ENCODE peak calls at places on chromosomes 3 and 15, in ten cellular contexts. Y, J, N, V, H, C, F, W, B and M are unnamed samples.

GRCh38 chr3:42042747-42043115 is 48.4 kb upstream of the TRAK1 start:
- DNase-seq in Y (no peak), J (no peak), N (no peak), V (no peak), H (no peak), C (no peak), F (no peak), W (peak), B (no peak), M (no peak)

GRCh38 chr3:152564454-152564853 is 270.5 kb upstream of the P2RY1 start:
- DNase-seq in Y (no peak), J (no peak), N (no peak), V (peak), H (no peak), C (no peak), F (no peak), W (no peak), B (no peak), M (no peak)

GRCh38 chr15:88572030-88572333 is 25.5 kb upstream of the DET1 start:
- DNase-seq in Y (no peak), J (no peak), N (no peak), V (no peak), H (peak), C (no peak), F (no peak), W (no peak), B (no peak), M (no peak)

GRCh38 chr15:100762289-100762688 is 117.3 kb upstream of the ALDH1A3 start:
- DNase-seq in Y (no peak), J (no peak), N (no peak), V (no peak), H (no peak), C (no peak), F (no peak), W (no peak), B (no peak), M (no peak)

GRCh38 chr3:29265673-29266072 is 15.2 kb upstream of the RBMS3 start:
- DNase-seq in Y (no peak), J (no peak), N (no peak), V (no peak), H (no peak), C (no peak), F (no peak), W (no peak), B (no peak), M (no peak)

GRCh38 chr3:187319699-187320302 is 28.3 kb upstream of the MASP1 start:
- DNase-seq in Y (peak), J (peak), N (peak), V (peak), H (peak), C (peak), F (peak), W (peak), B (peak), M (peak)

GRCh38 chr3:32937331-32937730 is 14.1 kb upstream of the CCR4 start:
- DNase-seq in Y (no peak), J (no peak), N (no peak), V (no peak), H (peak), C (no peak), F (no peak), W (no peak), B (no peak), M (no peak)

GRCh38 chr15:40105517-40106202 is 3.0 kb downstream of the BMF start:
- DNase-seq in Y (no peak), J (peak), N (no peak), V (no peak), H (no peak), C (no peak), F (no peak), W (no peak), B (no peak), M (no peak)

GRCh38 chr3:101466465-101467309 is 46.3 kb downstream of the SENP7 start:
- DNase-seq in Y (no peak), J (no peak), N (no peak), V (no peak), H (peak), C (no peak), F (no peak), W (no peak), B (peak), M (peak)

GRCh38 chr3:12817341-12817705 is 20.8 kb downstream of the CAND2 start:
- DNase-seq in Y (no peak), J (no peak), N (no peak), V (no peak), H (no peak), C (no peak), F (peak), W (no peak), B (no peak), M (no peak)

GRCh38 chr3:189108735-189109134 is 63.0 kb upstream of the TPRG1 start:
- DNase-seq in Y (no peak), J (no peak), N (no peak), V (no peak), H (no peak), C (no peak), F (no peak), W (no peak), B (no peak), M (no peak)

GRCh38 chr3:181782306-181782924 is 70.7 kb downstream of the SOX2 start:
- DNase-seq in Y (no peak), J (no peak), N (no peak), V (peak), H (no peak), C (peak), F (peak), W (peak), B (no peak), M (no peak)

GRCh38 chr15:51623386-51623938 is 891 bp upstream of the DMXL2 start:
- DNase-seq in Y (no peak), J (no peak), N (no peak), V (no peak), H (no peak), C (no peak), F (peak), W (no peak), B (peak), M (no peak)

GRCh38 chr3:177729939-177730700 is 532.8 kb upstream of the TBL1XR1 start:
- DNase-seq in Y (no peak), J (no peak), N (peak), V (no peak), H (peak), C (no peak), F (no peak), W (peak), B (no peak), M (no peak)

GRCh38 chr3:151216641-151217040 is 13.6 kb upstream of the GPR171 start:
- DNase-seq in Y (no peak), J (no peak), N (no peak), V (peak), H (peak), C (no peak), F (peak), W (peak), B (no peak), M (no peak)

GRCh38 chr15:84633311-84634227 is 20.5 kb downstream of the WDR73 start:
- DNase-seq in Y (peak), J (peak), N (peak), V (peak), H (peak), C (no peak), F (peak), W (peak), B (peak), M (peak)

GRCh38 chr3:120145498-120146285 is 51.4 kb upstream of the GSK3B start:
- DNase-seq in Y (no peak), J (no peak), N (no peak), V (peak), H (no peak), C (peak), F (no peak), W (peak), B (no peak), M (peak)

GRCh38 chr3:111215481-111215880 is 143.9 kb downstream of the NECTIN3 start:
- DNase-seq in Y (no peak), J (no peak), N (no peak), V (no peak), H (no peak), C (no peak), F (no peak), W (no peak), B (no peak), M (no peak)

GRCh38 chr3:141610993-141611392 is 124.2 kb downstream of the RASA2 start:
- DNase-seq in Y (no peak), J (no peak), N (no peak), V (no peak), H (no peak), C (no peak), F (no peak), W (no peak), B (no peak), M (no peak)

GRCh38 chr3:188797045-188797444 is 374.7 kb upstream of the TPRG1 start:
- DNase-seq in Y (no peak), J (no peak), N (no peak), V (no peak), H (no peak), C (no peak), F (no peak), W (no peak), B (no peak), M (no peak)

GRCh38 chr15:27854601-27855000 is 244.5 kb downstream of the OCA2 start:
- DNase-seq in Y (no peak), J (no peak), N (no peak), V (no peak), H (no peak), C (no peak), F (no peak), W (no peak), B (no peak), M (no peak)

GRCh38 chr3:119571688-119572087 is 7.6 kb upstream of the ADPRH start:
- DNase-seq in Y (no peak), J (no peak), N (no peak), V (no peak), H (no peak), C (no peak), F (no peak), W (no peak), B (no peak), M (no peak)

GRCh38 chr3:117219296-117219695 is 509.7 kb downstream of the TUSC7 start:
- DNase-seq in Y (no peak), J (no peak), N (no peak), V (no peak), H (no peak), C (no peak), F (no peak), W (no peak), B (no peak), M (no peak)

GRCh38 chr3:169522595-169523529 is 140.7 kb downstream of the MECOM start:
- DNase-seq in Y (no peak), J (no peak), N (no peak), V (no peak), H (no peak), C (no peak), F (no peak), W (no peak), B (no peak), M (no peak)

GRCh38 chr3:4001976-4002375 is 202.7 kb downstream of the LRRN1 start:
- DNase-seq in Y (no peak), J (no peak), N (no peak), V (no peak), H (no peak), C (no peak), F (no peak), W (no peak), B (no peak), M (no peak)

GRCh38 chr3:181930105-181930504 is 218.4 kb downstream of the SOX2 start:
- DNase-seq in Y (no peak), J (no peak), N (no peak), V (no peak), H (no peak), C (no peak), F (no peak), W (no peak), B (no peak), M (no peak)

GRCh38 chr3:150729682-150730360 is 26.1 kb upstream of the ERICH6 start:
- DNase-seq in Y (no peak), J (no peak), N (no peak), V (no peak), H (no peak), C (no peak), F (no peak), W (no peak), B (no peak), M (no peak)

GRCh38 chr15:37701230-37701629 is 233.2 kb upstream of the TMCO5A start:
- DNase-seq in Y (no peak), J (no peak), N (no peak), V (no peak), H (no peak), C (no peak), F (no peak), W (no peak), B (no peak), M (no peak)

GRCh38 chr3:124584552-124585391 is 145.5 kb upstream of the UMPS start:
- DNase-seq in Y (peak), J (peak), N (peak), V (peak), H (peak), C (peak), F (no peak), W (peak), B (peak), M (peak)

GRCh38 chr3:13091898-13092620 is 18.8 kb upstream of the IQSEC1 start:
- DNase-seq in Y (peak), J (peak), N (peak), V (peak), H (peak), C (peak), F (peak), W (peak), B (peak), M (peak)

GRCh38 chr3:32644380-32644779 is 40.6 kb upstream of the CNOT10 start:
- DNase-seq in Y (no peak), J (no peak), N (no peak), V (no peak), H (no peak), C (no peak), F (no peak), W (no peak), B (no peak), M (no peak)

GRCh38 chr3:119643094-119643493 is 17.3 kb downstream of the POPDC2 start:
- DNase-seq in Y (no peak), J (no peak), N (no peak), V (no peak), H (no peak), C (no peak), F (no peak), W (no peak), B (no peak), M (no peak)

GRCh38 chr3:30476373-30477082 is 129.9 kb upstream of the TGFBR2 start:
- DNase-seq in Y (no peak), J (no peak), N (no peak), V (peak), H (no peak), C (peak), F (no peak), W (peak), B (no peak), M (no peak)

GRCh38 chr15:24856397-24857093 is 98.2 kb upstream of the SNRPN start:
- DNase-seq in Y (peak), J (no peak), N (peak), V (peak), H (peak), C (no peak), F (no peak), W (peak), B (peak), M (no peak)

GRCh38 chr3:129650256-129650872 is 43.9 kb upstream of the PLXND1 start:
- DNase-seq in Y (peak), J (peak), N (peak), V (peak), H (peak), C (peak), F (peak), W (peak), B (peak), M (peak)